ENCODE peak calls at places on chromosomes 5 and 9, in five cellular contexts. P is fibroblast of lung; U is upper lobe of right lung; A is CD4-positive, alpha-beta memory T cell; C is uterus. B is an unnamed sample.
A peak's percentile ranks its signal among the peaks of the same experiment; 100 is the strongest.

GRCh38 chr5:164597293-164597900 is 1092.0 kb downstream of the MAT2B start:
- DNase-seq in C (no peak), P (no peak), A (no peak), U (no peak), B (no peak)

GRCh38 chr5:56190500-56190899 is 42.6 kb downstream of the ANKRD55 start:
- DNase-seq in P (peak; percentile 75), U (no peak), A (peak; percentile 62), C (peak; percentile 38), B (no peak)

GRCh38 chr5:73437126-73438047 is 11.2 kb downstream of the FOXD1 start:
- DNase-seq in P (peak; percentile 86), A (no peak), U (no peak), C (no peak), B (no peak)

GRCh38 chr5:16271851-16272250 is 92.3 kb upstream of the MARCHF11 start:
- DNase-seq in A (no peak), C (no peak), P (no peak), U (no peak), B (no peak)

GRCh38 chr9:116860509-116861120 is 173.5 kb downstream of the TRIM32 start:
- DNase-seq in A (no peak), P (peak; percentile 38), C (peak; percentile 32), U (no peak), B (peak; percentile 8)

GRCh38 chr5:131426011-131426410 is 162.2 kb downstream of the CDC42SE2 start:
- DNase-seq in A (no peak), U (no peak), P (no peak), C (no peak), B (no peak)

GRCh38 chr9:129775443-129775842 is 22.6 kb upstream of the PTGES start:
- DNase-seq in C (no peak), P (no peak), A (no peak), U (no peak), B (no peak)

GRCh38 chr9:16377311-16377710 is 493.2 kb downstream of the BNC2 start:
- DNase-seq in P (no peak), A (no peak), U (no peak), C (no peak), B (no peak)

GRCh38 chr5:31962321-31962720 is 211.8 kb downstream of the GOLPH3 start:
- DNase-seq in C (no peak), A (no peak), P (no peak), U (peak; percentile 80), B (no peak)

GRCh38 chr5:84622485-84622884 is 237.8 kb upstream of the EDIL3 start:
- DNase-seq in U (no peak), C (no peak), P (peak; percentile 17), A (no peak), B (no peak)

GRCh38 chr5:72108200-72109050 is 1.1 kb downstream of the MAP1B start:
- DNase-seq in P (peak; percentile 73), C (peak; percentile 84), A (no peak), U (peak; percentile 66), B (peak; percentile 53)

GRCh38 chr5:170501931-170502330 is 1.9 kb upstream of the KCNIP1 start:
- DNase-seq in U (no peak), A (no peak), P (no peak), C (no peak), B (no peak)

GRCh38 chr5:132010645-132011560 is 555 bp downstream of the ACSL6 start:
- DNase-seq in C (peak; percentile 7), A (no peak), P (no peak), U (peak; percentile 63), B (no peak)

GRCh38 chr9:119802621-119803020 is 433.4 kb upstream of the BRINP1 start:
- DNase-seq in P (no peak), A (no peak), U (no peak), C (no peak), B (peak; percentile 25)

GRCh38 chr5:108529381-108529780 is 147.5 kb upstream of the FBXL17 start:
- DNase-seq in A (no peak), U (no peak), P (peak; percentile 66), C (no peak), B (no peak)

GRCh38 chr5:139205586-139205985 is 7.4 kb upstream of the SIL1 start:
- DNase-seq in P (no peak), U (no peak), A (no peak), C (no peak), B (no peak)

GRCh38 chr9:83765376-83765775 is 52.2 kb downstream of the GKAP1 start:
- DNase-seq in C (no peak), P (no peak), A (no peak), U (no peak), B (no peak)

GRCh38 chr5:107700486-107700885 is 29.7 kb upstream of the EFNA5 start:
- DNase-seq in A (no peak), C (no peak), U (no peak), P (peak; percentile 4), B (no peak)

GRCh38 chr5:83470516-83470915 is 1.0 kb upstream of the VCAN start:
- DNase-seq in A (no peak), U (no peak), P (no peak), C (no peak), B (no peak)

GRCh38 chr9:135588886-135589595 is 27.5 kb downstream of the PAEP start:
- DNase-seq in P (no peak), A (no peak), U (no peak), C (no peak), B (no peak)

GRCh38 chr5:102961671-102962070 is 158.3 kb downstream of the GIN1 start:
- DNase-seq in C (no peak), A (no peak), U (no peak), P (no peak), B (no peak)

GRCh38 chr9:114038724-114039313 is 39.3 kb downstream of the AMBP start:
- DNase-seq in C (no peak), U (no peak), A (no peak), P (no peak), B (no peak)

GRCh38 chr9:21965401-21965951 is 28.7 kb downstream of the CDKN2A start:
- DNase-seq in U (peak; percentile 78), A (peak; percentile 50), P (peak; percentile 75), C (no peak), B (no peak)

GRCh38 chr9:37417252-37417803 is 5.2 kb upstream of the GRHPR start:
- DNase-seq in U (no peak), C (no peak), P (no peak), A (no peak), B (no peak)

GRCh38 chr5:585556-585955 is 26.6 kb upstream of the CEP72 start:
- DNase-seq in C (no peak), P (no peak), U (peak; percentile 28), A (no peak), B (no peak)

GRCh38 chr9:90053027-90053426 is 448.2 kb downstream of the GADD45G start:
- DNase-seq in C (no peak), P (no peak), A (no peak), U (no peak), B (no peak)

GRCh38 chr5:1505506-1506241 is 18.1 kb downstream of the LPCAT1 start:
- DNase-seq in P (no peak), A (no peak), C (no peak), U (no peak), B (no peak)

GRCh38 chr5:157371655-157372471 is 88.2 kb upstream of the NIPAL4 start:
- DNase-seq in U (no peak), C (no peak), P (peak; percentile 70), A (no peak), B (no peak)

GRCh38 chr9:37621299-37621934 is 29.0 kb upstream of the TOMM5 start:
- DNase-seq in P (no peak), U (no peak), A (no peak), C (no peak), B (no peak)

GRCh38 chr9:103364753-103365152 is 369.6 kb downstream of the CYLC2 start:
- DNase-seq in A (no peak), P (peak; percentile 91), C (no peak), U (no peak), B (no peak)

GRCh38 chr5:152838241-152838786 is 433.2 kb upstream of the NMUR2 start:
- DNase-seq in U (no peak), A (no peak), P (no peak), C (no peak), B (no peak)

DNA sequence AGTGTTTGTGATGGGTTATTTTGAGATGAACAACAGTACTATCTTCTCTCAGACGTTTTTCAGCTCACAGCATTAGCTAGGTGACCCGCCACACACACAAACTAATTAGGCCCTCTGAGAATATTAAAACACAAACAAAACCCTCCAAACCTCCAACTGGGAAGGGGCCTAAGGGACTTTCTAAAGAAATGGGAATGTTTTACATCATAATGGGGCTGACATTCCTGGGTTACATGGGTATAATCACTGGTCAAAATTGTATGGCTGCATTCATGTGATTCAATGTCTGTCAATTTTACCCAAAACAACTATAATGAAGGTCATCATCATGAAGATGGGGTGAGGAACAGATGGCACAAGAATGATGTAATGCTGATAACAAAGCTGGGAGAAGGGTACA is 59.6 kb downstream of the SPTLC1 start:
- DNase-seq in P (no peak), A (no peak), C (no peak), U (no peak), B (no peak)
- H3K4me1 ChIP-seq in P (no peaks in the 10 kb centered on the region), A (no peaks in the 10 kb centered on the region), C (no peaks in the 10 kb centered on the region), U (no peaks in the 10 kb centered on the region), B (no peaks in the 10 kb centered on the region)

GRCh38 chr5:43016217-43016779 is 23.8 kb downstream of the ANXA2R start:
- DNase-seq in U (no peak), P (peak; percentile 53), A (no peak), C (no peak), B (no peak)

GRCh38 chr5:43020294-43020711 is 19.8 kb downstream of the ANXA2R start:
- DNase-seq in U (no peak), C (no peak), P (peak; percentile 70), A (peak; percentile 53), B (no peak)

GRCh38 chr5:43019293-43019614 is 20.9 kb downstream of the ANXA2R start:
- DNase-seq in C (no peak), A (no peak), U (no peak), P (peak; percentile 10), B (no peak)

GRCh38 chr5:43019615-43020293 is 20.4 kb downstream of the ANXA2R start:
- DNase-seq in C (peak; percentile 61), U (peak; percentile 77), A (peak; percentile 94), P (peak; percentile 91), B (no peak)

GRCh38 chr5:43017438-43017820 is 22.7 kb downstream of the ANXA2R start:
- DNase-seq in U (no peak), P (peak; percentile 53), A (no peak), C (no peak), B (no peak)
- H3K27ac ChIP-seq in U (peak overlapping the region; percentile 93), P (peak overlapping the region; percentile 94), A (peak overlapping the region; percentile 94), C (peak overlapping the region; percentile 87), B (peak overlapping the region; percentile 97)

GRCh38 chr9:121567142-121568100 is 67.8 kb upstream of the GGTA1 start:
- DNase-seq in U (no peak), P (no peak), A (no peak), C (peak; percentile 36), B (no peak)

GRCh38 chr9:121566401-121567141 is 66.9 kb upstream of the GGTA1 start:
- DNase-seq in A (no peak), C (peak; percentile 81), P (peak; percentile 79), U (no peak), B (peak; percentile 55)

GRCh38 chr9:121568101-121568460 is 68.4 kb upstream of the GGTA1 start:
- DNase-seq in P (no peak), U (no peak), C (peak; percentile 45), A (no peak), B (no peak)

GRCh38 chr9:121569266-121569648 is 69.6 kb upstream of the GGTA1 start:
- DNase-seq in C (no peak), P (no peak), A (no peak), U (no peak), B (no peak)

GRCh38 chr9:121568541-121569265 is 69.1 kb upstream of the GGTA1 start:
- DNase-seq in P (peak; percentile 49), A (no peak), U (no peak), C (peak; percentile 53), B (no peak)
- H3K4me3 ChIP-seq in P (peak overlapping the region; percentile 58), A (no peak overlapping the region), U (no peak overlapping the region), C (no peak overlapping the region), B (peak overlapping the region; percentile 71)

GRCh38 chr5:168313596-168314204 is 22.3 kb downstream of the WWC1 start:
- DNase-seq in C (no peak), P (no peak), U (no peak), A (no peak), B (no peak)
- H3K4me1 ChIP-seq in C (no peaks in the 10 kb centered on the region), P (peaks cover 32% of the 10 kb centered on the region), U (peaks cover 16% of the 10 kb centered on the region), A (no peaks in the 10 kb centered on the region), B (no peaks in the 10 kb centered on the region)

B was measured in thoracic aorta.